ENCODE peak calls at places on chromosome 18, in four cellular contexts. One of them, this sample, is unnamed.
A peak's percentile ranks its signal among the peaks of the same experiment; 100 is the strongest.

GRCh38 chr18:55982992-55983391 is 395.0 kb upstream of the TCF4 start:
- DNase-seq in cardiac muscle cell: no peak
- DNase-seq in testis: no peak
- DNase-seq in H9: peak; percentile 40
- DNase-seq in this sample: no peak

GRCh38 chr18:3097082-3097481 is 84.1 kb upstream of the LPIN2 start:
- DNase-seq in cardiac muscle cell: no peak
- DNase-seq in testis: no peak
- DNase-seq in H9: no peak
- DNase-seq in this sample: no peak

GRCh38 chr18:51029694-51030536 is at the start of gene SMAD4:
- DNase-seq in cardiac muscle cell: peak; percentile 97
- DNase-seq in testis: peak; percentile 95
- DNase-seq in H9: peak; percentile 98
- DNase-seq in this sample: peak; percentile 100

GRCh38 chr18:74196220-74197119 is 48.1 kb downstream of the TIMM21 start:
- DNase-seq in cardiac muscle cell: peak; percentile 72
- DNase-seq in testis: peak; percentile 63
- DNase-seq in H9: peak; percentile 50
- DNase-seq in this sample: peak; percentile 52

GRCh38 chr18:55079481-55080350 is 120.5 kb upstream of the CCDC68 start:
- DNase-seq in cardiac muscle cell: peak; percentile 7
- DNase-seq in testis: no peak
- DNase-seq in H9: no peak
- DNase-seq in this sample: no peak

GRCh38 chr18:56789004-56789888 is 138.1 kb downstream of the WDR7 start:
- DNase-seq in cardiac muscle cell: peak; percentile 32
- DNase-seq in testis: peak; percentile 44
- DNase-seq in H9: peak; percentile 59
- DNase-seq in this sample: peak; percentile 61

GRCh38 chr18:27491772-27492171 is 306.7 kb upstream of the CHST9 start:
- DNase-seq in cardiac muscle cell: no peak
- DNase-seq in testis: no peak
- DNase-seq in H9: no peak
- DNase-seq in this sample: no peak

GRCh38 chr18:73646772-73647171 is 500.9 kb downstream of the FBXO15 start:
- DNase-seq in cardiac muscle cell: no peak
- DNase-seq in testis: no peak
- DNase-seq in H9: no peak
- DNase-seq in this sample: no peak

GRCh38 chr18:65567372-65567771 is 183.4 kb upstream of the CDH7 start:
- DNase-seq in cardiac muscle cell: peak; percentile 38
- DNase-seq in testis: no peak
- DNase-seq in H9: no peak
- DNase-seq in this sample: no peak

GRCh38 chr18:44826418-44827259 is 146.0 kb downstream of the SETBP1 start:
- DNase-seq in cardiac muscle cell: peak; percentile 75
- DNase-seq in testis: peak; percentile 93
- DNase-seq in H9: no peak
- DNase-seq in this sample: no peak

GRCh38 chr18:48328473-48329205 is 80.5 kb downstream of the ZBTB7C start:
- DNase-seq in cardiac muscle cell: no peak
- DNase-seq in testis: no peak
- DNase-seq in H9: no peak
- DNase-seq in this sample: no peak

GRCh38 chr18:9808530-9809241 is 77.1 kb upstream of the TXNDC2 start:
- DNase-seq in cardiac muscle cell: peak; percentile 11
- DNase-seq in testis: peak; percentile 65
- DNase-seq in H9: peak; percentile 74
- DNase-seq in this sample: no peak

GRCh38 chr18:9209230-9209629 is 72.6 kb downstream of the ANKRD12 start:
- DNase-seq in cardiac muscle cell: no peak
- DNase-seq in testis: no peak
- DNase-seq in H9: no peak
- DNase-seq in this sample: no peak

GRCh38 chr18:9742588-9743131 is 34.6 kb downstream of the RAB31 start:
- DNase-seq in cardiac muscle cell: no peak
- DNase-seq in testis: no peak
- DNase-seq in H9: no peak
- DNase-seq in this sample: no peak

GRCh38 chr18:69161383-69162028 is 239.2 kb upstream of the DOK6 start:
- DNase-seq in cardiac muscle cell: peak; percentile 28
- DNase-seq in testis: no peak
- DNase-seq in H9: no peak
- DNase-seq in this sample: no peak

GRCh38 chr18:23945416-23946079 is 69.0 kb upstream of the TTC39C start:
- DNase-seq in cardiac muscle cell: no peak
- DNase-seq in testis: no peak
- DNase-seq in H9: no peak
- DNase-seq in this sample: no peak

GRCh38 chr18:44589709-44590108 is 91.0 kb upstream of the SETBP1 start:
- DNase-seq in cardiac muscle cell: no peak
- DNase-seq in testis: no peak
- DNase-seq in H9: no peak
- DNase-seq in this sample: no peak

GRCh38 chr18:3985664-3986063 is 469.4 kb downstream of the DLGAP1 start:
- DNase-seq in cardiac muscle cell: no peak
- DNase-seq in testis: no peak
- DNase-seq in H9: no peak
- DNase-seq in this sample: no peak

GRCh38 chr18:63564576-63564975 is 22.4 kb downstream of the SERPINB12 start:
- DNase-seq in cardiac muscle cell: no peak
- DNase-seq in testis: no peak
- DNase-seq in H9: no peak
- DNase-seq in this sample: peak; percentile 82

GRCh38 chr18:28095041-28095440 is 81.9 kb downstream of the CDH2 start:
- DNase-seq in cardiac muscle cell: no peak
- DNase-seq in testis: no peak
- DNase-seq in H9: no peak
- DNase-seq in this sample: no peak

GRCh38 chr18:41145526-41145925 is 809.5 kb upstream of the PIK3C3 start:
- DNase-seq in cardiac muscle cell: no peak
- DNase-seq in testis: no peak
- DNase-seq in H9: no peak
- DNase-seq in this sample: no peak

GRCh38 chr18:12391487-12392136 is 14.6 kb upstream of the AFG3L2 start:
- DNase-seq in cardiac muscle cell: peak; percentile 80
- DNase-seq in testis: peak; percentile 81
- DNase-seq in H9: no peak
- DNase-seq in this sample: peak; percentile 48

GRCh38 chr18:60978338-60978737 is 354.9 kb upstream of the CDH20 start:
- DNase-seq in cardiac muscle cell: no peak
- DNase-seq in testis: no peak
- DNase-seq in H9: no peak
- DNase-seq in this sample: no peak

GRCh38 chr18:57149031-57149430 is 2.1 kb downstream of the BOD1L2 start:
- DNase-seq in cardiac muscle cell: no peak
- DNase-seq in testis: no peak
- DNase-seq in H9: no peak
- DNase-seq in this sample: no peak

GRCh38 chr18:55869965-55870585 is 282.1 kb upstream of the TCF4 start:
- DNase-seq in cardiac muscle cell: no peak
- DNase-seq in testis: no peak
- DNase-seq in H9: no peak
- DNase-seq in this sample: no peak

GRCh38 chr18:66749475-66750035 is 145.7 kb upstream of the CDH19 start:
- DNase-seq in cardiac muscle cell: no peak
- DNase-seq in testis: no peak
- DNase-seq in H9: no peak
- DNase-seq in this sample: no peak

GRCh38 chr18:62329676-62330454 is 4.8 kb downstream of the TNFRSF11A start:
- DNase-seq in cardiac muscle cell: peak; percentile 51
- DNase-seq in testis: no peak
- DNase-seq in H9: no peak
- DNase-seq in this sample: no peak

GRCh38 chr18:72738136-72738535 is 129.7 kb downstream of the NETO1 start:
- DNase-seq in cardiac muscle cell: no peak
- DNase-seq in testis: no peak
- DNase-seq in H9: no peak
- DNase-seq in this sample: no peak

GRCh38 chr18:50855976-50856772 is 22.7 kb upstream of the ME2 start:
- DNase-seq in cardiac muscle cell: no peak
- DNase-seq in testis: no peak
- DNase-seq in H9: no peak
- DNase-seq in this sample: no peak

GRCh38 chr18:80227472-80227871 is 19.8 kb downstream of the PARD6G start:
- DNase-seq in cardiac muscle cell: no peak
- DNase-seq in testis: no peak
- DNase-seq in H9: no peak
- DNase-seq in this sample: no peak

GRCh38 chr18:80231151-80231550 is 16.2 kb downstream of the PARD6G start:
- DNase-seq in cardiac muscle cell: no peak
- DNase-seq in testis: no peak
- DNase-seq in H9: no peak
- DNase-seq in this sample: no peak

GRCh38 chr18:80229766-80230745 is 17.3 kb downstream of the PARD6G start:
- DNase-seq in cardiac muscle cell: no peak
- DNase-seq in testis: no peak
- DNase-seq in H9: no peak
- DNase-seq in this sample: no peak

GRCh38 chr18:80228051-80228848 is 19.1 kb downstream of the PARD6G start:
- DNase-seq in cardiac muscle cell: no peak
- DNase-seq in testis: no peak
- DNase-seq in H9: no peak
- DNase-seq in this sample: no peak

GRCh38 chr18:80229342-80229741 is 18.0 kb downstream of the PARD6G start:
- DNase-seq in cardiac muscle cell: no peak
- DNase-seq in testis: peak; percentile 43
- DNase-seq in H9: no peak
- DNase-seq in this sample: no peak
- TF ChIP-seq CTCF in cardiac muscle cell: no peak
- TF ChIP-seq CTCF in testis: no peak
- TF ChIP-seq CTCF in H9: no peak
- TF ChIP-seq CTCF in this sample: no peak

GRCh38 chr18:11148655-11149440 is 521 bp downstream of the PIEZO2 start:
- DNase-seq in cardiac muscle cell: no peak
- DNase-seq in testis: no peak
- DNase-seq in H9: peak; percentile 36
- DNase-seq in this sample: no peak
- H3K27me3 ChIP-seq in cardiac muscle cell: peaks cover 89% of the 10 kb centered on the region
- H3K27me3 ChIP-seq in testis: no peaks in the 10 kb centered on the region
- H3K27me3 ChIP-seq in H9: peaks cover 15% of the 10 kb centered on the region
- H3K27me3 ChIP-seq in this sample: peaks cover 32% of the 10 kb centered on the region

GRCh38 chr18:14922965-14923565 is 175.1 kb downstream of the ANKRD30B start:
- DNase-seq in cardiac muscle cell: no peak
- DNase-seq in testis: no peak
- DNase-seq in H9: no peak
- DNase-seq in this sample: no peak

GRCh38 chr18:14920976-14921375 is 173.0 kb downstream of the ANKRD30B start:
- DNase-seq in cardiac muscle cell: no peak
- DNase-seq in testis: no peak
- DNase-seq in H9: no peak
- DNase-seq in this sample: no peak

GRCh38 chr18:14922031-14922430 is 174.1 kb downstream of the ANKRD30B start:
- DNase-seq in cardiac muscle cell: no peak
- DNase-seq in testis: no peak
- DNase-seq in H9: no peak
- DNase-seq in this sample: no peak

GRCh38 chr18:14919666-14920065 is 171.7 kb downstream of the ANKRD30B start:
- DNase-seq in cardiac muscle cell: no peak
- DNase-seq in testis: no peak
- DNase-seq in H9: no peak
- DNase-seq in this sample: no peak

GRCh38 chr18:14921547-14921946 is 173.6 kb downstream of the ANKRD30B start:
- DNase-seq in cardiac muscle cell: no peak
- DNase-seq in testis: no peak
- DNase-seq in H9: no peak
- DNase-seq in this sample: no peak
- H3K9me3 ChIP-seq in cardiac muscle cell: no peaks in the 10 kb centered on the region
- H3K9me3 ChIP-seq in testis: no peaks in the 10 kb centered on the region
- H3K9me3 ChIP-seq in H9: peaks cover 99% of the 10 kb centered on the region
- H3K9me3 ChIP-seq in this sample: no peaks in the 10 kb centered on the region

DNA sequence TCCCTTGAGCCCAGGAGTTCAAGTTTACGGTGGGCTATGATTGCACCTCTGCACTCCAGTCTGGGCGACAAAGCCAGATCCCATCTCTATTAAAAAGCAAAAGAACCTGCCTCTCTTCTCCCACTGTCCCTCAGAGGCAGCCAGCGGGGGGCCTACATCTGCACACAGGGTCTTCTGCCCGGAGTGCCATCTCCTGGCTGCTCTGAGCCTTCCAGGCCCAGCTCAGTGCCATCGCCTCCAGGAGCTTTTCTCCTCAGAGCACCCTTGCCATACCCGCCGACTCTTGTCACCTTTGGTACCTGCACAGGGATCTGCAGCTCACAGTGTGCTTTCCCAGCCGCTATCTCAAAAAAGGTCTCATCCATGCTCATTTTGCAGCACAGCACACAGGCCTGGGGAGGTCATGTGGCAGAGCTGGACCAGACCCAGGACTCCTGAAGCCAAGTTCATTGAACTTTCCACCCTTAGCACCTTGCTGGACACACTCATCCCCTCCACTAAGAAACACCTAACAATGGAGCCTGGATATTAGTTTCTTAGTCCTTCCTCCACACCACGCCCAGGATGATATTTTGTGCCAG is 186.3 kb downstream of the HAUS1 start:
- DNase-seq in cardiac muscle cell: no peak
- DNase-seq in testis: no peak
- DNase-seq in H9: peak; percentile 14
- DNase-seq in this sample: no peak
- TF ChIP-seq CTCF in cardiac muscle cell: no peak
- TF ChIP-seq CTCF in testis: no peak
- TF ChIP-seq CTCF in H9: no peak
- TF ChIP-seq CTCF in this sample: peak; percentile 14

DNA sequence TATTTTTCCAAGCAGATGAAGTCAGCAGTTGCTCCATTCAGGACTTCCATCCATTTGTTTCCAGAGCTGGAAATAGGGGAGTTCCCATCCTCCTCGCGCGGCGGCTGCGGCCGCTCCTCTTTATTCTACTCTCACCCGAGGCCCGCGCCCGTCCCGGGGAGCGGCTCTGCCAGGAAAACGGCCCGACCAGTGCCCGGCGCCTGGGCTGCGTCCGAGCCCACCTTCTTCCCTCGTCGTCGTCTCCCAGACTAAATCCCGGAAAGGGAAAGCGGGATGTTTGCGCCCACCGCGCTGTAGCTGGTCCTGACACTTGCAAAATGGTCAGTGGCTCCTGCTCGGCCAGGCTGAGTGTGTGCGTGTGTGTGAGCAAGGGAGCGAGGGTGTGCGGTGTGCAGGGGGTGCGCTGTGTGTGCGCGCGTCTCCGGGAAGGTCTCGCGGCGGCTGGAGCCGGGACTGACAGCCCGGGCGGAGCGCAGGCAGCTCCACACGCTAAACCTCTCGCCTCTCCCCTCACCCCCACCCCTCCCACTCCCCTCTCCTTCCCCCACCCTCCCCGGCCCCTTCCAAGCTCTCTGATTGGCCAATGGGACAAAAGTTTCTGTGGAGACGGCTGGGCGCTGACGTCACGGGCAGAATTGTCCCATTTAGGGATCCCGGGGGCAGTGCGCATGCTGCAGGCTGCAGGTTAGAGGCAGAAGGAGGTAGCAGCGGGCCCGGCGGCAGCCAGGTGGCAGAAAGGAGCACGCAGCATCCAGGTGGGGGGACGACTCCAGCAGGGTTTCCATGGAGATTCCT is at the start of gene NOL4:
- DNase-seq in cardiac muscle cell: peak; percentile 95
- DNase-seq in testis: peak; percentile 75
- DNase-seq in H9: peak; percentile 99
- DNase-seq in this sample: peak; percentile 91
- H3K27me3 ChIP-seq in cardiac muscle cell: peaks cover 57% of the 10 kb centered on the region
- H3K27me3 ChIP-seq in testis: no peaks in the 10 kb centered on the region
- H3K27me3 ChIP-seq in H9: peaks cover 13% of the 10 kb centered on the region
- H3K27me3 ChIP-seq in this sample: peaks cover 12% of the 10 kb centered on the region